ENCODE peak calls at places on chromosomes 11 and 22, in four cellular contexts. K, B, L and Y are unnamed samples.
A peak's percentile ranks its signal among the peaks of the same experiment; 100 is the strongest.

GRCh38 chr11:59668188-59668949 is 468 bp downstream of the PATL1 start:
- DNase-seq in K (peak; percentile 54), B (peak; percentile 34), L (peak; percentile 47), Y (no peak)

GRCh38 chr22:16806401-16806800 is 18.8 kb downstream of the XKR3 start:
- DNase-seq in K (no peak), B (no peak), L (no peak), Y (no peak)

GRCh38 chr11:2130881-2131352 is 8.3 kb downstream of the IGF2 start:
- DNase-seq in K (no peak), B (no peak), L (no peak), Y (no peak)

GRCh38 chr11:67489203-67489859 is 6.5 kb downstream of the AIP start:
- DNase-seq in K (no peak), B (no peak), L (no peak), Y (no peak)

GRCh38 chr22:28151241-28151640 is 232.2 kb upstream of the PITPNB start:
- DNase-seq in K (no peak), B (no peak), L (no peak), Y (no peak)

GRCh38 chr11:70587095-70587389 is 188.7 kb downstream of the CTTN start:
- DNase-seq in K (no peak), B (no peak), L (peak; percentile 9), Y (no peak)

GRCh38 chr11:65662247-65662801 is 392 bp downstream of the RELA start:
- DNase-seq in K (no peak), B (no peak), L (peak; percentile 23), Y (no peak)

GRCh38 chr11:77619576-77620198 is 17.9 kb downstream of the CLNS1A start:
- DNase-seq in K (peak; percentile 67), B (peak; percentile 58), L (peak; percentile 59), Y (no peak)

GRCh38 chr11:68965901-68966868 is 14.6 kb downstream of the MRGPRD start:
- DNase-seq in K (no peak), B (no peak), L (no peak), Y (no peak)

GRCh38 chr11:17923213-17923612 is 89.6 kb downstream of the SERGEF start:
- DNase-seq in K (no peak), B (no peak), L (peak; percentile 68), Y (no peak)

GRCh38 chr11:95711162-95711944 is 78.2 kb downstream of the FAM76B start:
- DNase-seq in K (no peak), B (peak; percentile 59), L (peak; percentile 49), Y (no peak)

GRCh38 chr11:46684364-46684763 is 16.1 kb downstream of the ARHGAP1 start:
- DNase-seq in K (no peak), B (no peak), L (no peak), Y (no peak)

GRCh38 chr11:2844996-2845395 is 40.6 kb downstream of the CDKN1C start:
- DNase-seq in K (no peak), B (no peak), L (no peak), Y (no peak)

GRCh38 chr11:100918551-100919500 is 210.8 kb downstream of the PGR start:
- DNase-seq in K (peak; percentile 44), B (peak; percentile 55), L (peak; percentile 35), Y (no peak)

GRCh38 chr11:66268210-66268952 is at the start of gene RAB1B:
- DNase-seq in K (peak; percentile 100), B (peak; percentile 100), L (peak; percentile 100), Y (peak; percentile 98)

GRCh38 chr11:19985106-19985505 is 175.2 kb downstream of the DBX1 start:
- DNase-seq in K (no peak), B (no peak), L (no peak), Y (no peak)

GRCh38 chr22:39714321-39714720 is 143.8 kb downstream of the CACNA1I start:
- DNase-seq in K (no peak), B (no peak), L (no peak), Y (no peak)

GRCh38 chr11:61082931-61083531 is 19.3 kb upstream of the CD5 start:
- DNase-seq in K (no peak), B (no peak), L (no peak), Y (no peak)

GRCh38 chr11:70661763-70662501 is 263.6 kb downstream of the CTTN start:
- DNase-seq in K (no peak), B (peak; percentile 14), L (peak; percentile 22), Y (no peak)

GRCh38 chr22:17213976-17214375 is 5.3 kb downstream of the ADA2 start:
- DNase-seq in K (no peak), B (peak; percentile 16), L (peak; percentile 75), Y (no peak)

GRCh38 chr22:19446603-19447387 is 716 bp downstream of the C22orf39 start:
- DNase-seq in K (no peak), B (no peak), L (no peak), Y (no peak)

GRCh38 chr11:30914143-30914762 is 328.1 kb upstream of the MPPED2 start:
- DNase-seq in K (peak; percentile 77), B (peak; percentile 50), L (peak; percentile 71), Y (no peak)

GRCh38 chr11:61342207-61342803 is 9.3 kb downstream of the TKFC start:
- DNase-seq in K (no peak), B (no peak), L (no peak), Y (no peak)

GRCh38 chr11:21988477-21988876 is 204.4 kb upstream of the ANO5 start:
- DNase-seq in K (peak; percentile 15), B (no peak), L (no peak), Y (no peak)

GRCh38 chr11:97739892-97740782 is 1280.6 kb upstream of the CNTN5 start:
- DNase-seq in K (peak; percentile 39), B (peak; percentile 83), L (peak; percentile 94), Y (no peak)

GRCh38 chr22:37824674-37825641 is 1.8 kb downstream of the GALR3 start:
- DNase-seq in K (peak; percentile 67), B (no peak), L (peak; percentile 40), Y (no peak)

GRCh38 chr11:67301313-67301921 is 1.9 kb upstream of the SSH3 start:
- DNase-seq in K (no peak), B (no peak), L (no peak), Y (peak; percentile 7)

GRCh38 chr11:124716596-124716995 is 23.1 kb upstream of the NRGN start:
- DNase-seq in K (peak; percentile 56), B (peak; percentile 20), L (peak; percentile 6), Y (no peak)

GRCh38 chr11:1260023-1260501 is 37.2 kb downstream of the MUC5B start:
- DNase-seq in K (peak; percentile 32), B (no peak), L (peak; percentile 14), Y (no peak)

GRCh38 chr11:42462558-42463310 is 849.1 kb upstream of the API5 start:
- DNase-seq in K (peak; percentile 0), B (peak; percentile 55), L (peak; percentile 57), Y (no peak)

GRCh38 chr11:118194835-118195627 is 18.6 kb upstream of the SCN2B start:
- DNase-seq in K (peak; percentile 98), B (peak; percentile 17), L (peak; percentile 84), Y (no peak)

GRCh38 chr11:10155793-10156490 is 138.1 kb downstream of the SBF2 start:
- DNase-seq in K (peak; percentile 32), B (no peak), L (peak; percentile 2), Y (no peak)

GRCh38 chr11:112023104-112023503 is 2.1 kb upstream of the DLAT start:
- DNase-seq in K (no peak), B (no peak), L (no peak), Y (no peak)
- TF ChIP-seq CTCF in K (no peak), B (no peak), L (no peak), Y (no peak)

GRCh38 chr11:34997872-34998548 is 81.6 kb downstream of the PDHX start:
- DNase-seq in K (peak; percentile 35), B (peak; percentile 73), L (peak; percentile 58), Y (no peak)
- TF ChIP-seq CTCF in K (peak; percentile 33), B (peak; percentile 45), L (peak; percentile 46), Y (peak; percentile 58)

DNA sequence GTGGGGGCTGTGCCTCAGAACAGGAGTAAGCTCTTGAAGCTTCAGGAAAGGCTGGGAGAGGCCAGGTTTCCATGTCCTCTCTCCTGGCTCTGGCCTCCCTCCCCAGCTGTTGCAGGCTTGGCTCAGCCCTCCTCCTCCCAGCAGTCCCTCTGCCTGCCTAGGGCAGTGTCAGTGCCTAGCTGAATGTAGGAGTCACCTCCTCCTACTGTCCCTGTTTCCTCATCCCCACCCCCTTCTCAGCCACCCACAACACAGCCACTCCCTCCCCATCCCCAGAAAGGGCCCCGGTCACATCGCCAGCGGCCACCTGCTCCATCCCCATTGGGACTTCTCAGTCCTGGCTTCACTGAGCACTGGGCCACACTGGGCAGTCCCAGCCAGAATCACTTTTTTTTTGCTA is 2.9 kb upstream of the FBLN1 start:
- DNase-seq in K (no peak), B (no peak), L (no peak), Y (no peak)
- TF ChIP-seq CTCF in K (no peak), B (no peak), L (no peak), Y (no peak)

GRCh38 chr11:11988862-11989261 is 19.6 kb downstream of the DKK3 start:
- DNase-seq in K (no peak), B (no peak), L (no peak), Y (no peak)
- TF ChIP-seq CTCF in K (peak; percentile 30), B (peak; percentile 22), L (peak; percentile 20), Y (no peak)

DNA sequence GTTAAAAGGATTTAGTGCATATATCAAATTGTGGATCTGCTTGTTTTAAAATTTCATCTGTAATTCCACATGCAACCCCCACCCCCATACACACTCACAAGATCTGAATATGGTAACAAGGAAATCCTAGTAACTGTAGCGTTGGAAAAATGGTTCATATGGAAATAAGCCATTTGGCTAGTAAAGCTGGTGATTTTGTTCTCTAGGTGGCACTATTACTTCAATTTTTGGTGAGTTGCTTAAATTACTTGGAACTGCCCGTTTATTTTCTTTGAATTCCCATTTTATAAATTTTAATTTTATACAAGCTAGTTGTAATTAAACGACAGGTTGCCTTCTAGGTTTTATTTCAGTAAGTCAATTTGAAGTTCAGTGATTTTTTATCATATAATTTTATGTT is 5.3 kb downstream of the BDNF start:
- DNase-seq in K (peak; percentile 34), B (peak; percentile 62), L (peak; percentile 62), Y (no peak)
- TF ChIP-seq CTCF in K (peak; percentile 32), B (peak; percentile 50), L (peak; percentile 47), Y (no peak)

DNA sequence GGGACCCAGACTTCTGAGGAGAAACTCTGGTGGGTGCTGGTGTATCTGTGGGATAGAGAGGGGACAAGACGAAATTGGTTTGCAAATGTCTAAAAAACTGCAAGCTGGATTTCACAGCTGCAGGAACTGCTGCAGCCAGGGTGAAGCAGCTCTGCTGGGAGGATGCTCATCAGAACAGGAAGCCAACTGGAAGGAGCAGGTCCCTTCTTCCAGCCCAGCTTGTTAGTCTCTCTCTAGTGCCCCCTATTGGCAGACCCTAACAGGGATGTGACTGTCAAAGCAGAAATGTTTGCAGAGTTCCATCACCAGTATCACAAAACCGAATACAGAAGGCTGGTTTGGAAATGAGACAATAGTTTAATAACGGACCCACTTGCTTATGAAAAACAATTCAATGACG is 74.8 kb upstream of the SLC22A12 start:
- DNase-seq in K (no peak), B (no peak), L (no peak), Y (no peak)
- TF ChIP-seq CTCF in K (no peak), B (peak; percentile 7), L (no peak), Y (no peak)